ENCODE peak calls at places on chromosome 13, in five cellular contexts. T, G, S, U and W are unnamed samples. For H3K4me1, the result is how much of the 10 kb centered on the place peaks cover.

GRCh38 chr13:105446197-105446596 is 1089.3 kb downstream of the EFNB2 start:
- DNase-seq in T (no peak), S (no peak), U (no peak), G (no peak), W (no peak)

GRCh38 chr13:110176431-110176830 is 130.5 kb downstream of the COL4A1 start:
- DNase-seq in G (no peak), S (no peak), T (no peak), U (no peak), W (no peak)

GRCh38 chr13:104414771-104415170 is 1348.6 kb upstream of the SLC10A2 start:
- DNase-seq in S (no peak), U (no peak), T (no peak), G (peak), W (no peak)

GRCh38 chr13:36131215-36131930 is at the start of gene DCLK1:
- DNase-seq in T (no peak), S (peak), U (peak), G (peak), W (no peak)

GRCh38 chr13:72198967-72199601 is 332.1 kb upstream of the DACH1 start:
- DNase-seq in U (no peak), T (no peak), S (no peak), G (no peak), W (no peak)

GRCh38 chr13:64154514-64154913 is 2738.9 kb upstream of the PCDH20 start:
- DNase-seq in G (peak), U (no peak), T (peak), S (peak), W (no peak)

GRCh38 chr13:75635101-75635620 is 969 bp upstream of the LMO7 start:
- DNase-seq in T (no peak), G (peak), S (peak), U (no peak), W (no peak)

GRCh38 chr13:113423225-113424170 is 29.8 kb downstream of the ADPRHL1 start:
- DNase-seq in G (no peak), T (no peak), S (no peak), U (no peak), W (no peak)

GRCh38 chr13:63344711-63345110 is 1929.1 kb upstream of the PCDH20 start:
- DNase-seq in G (no peak), S (no peak), U (no peak), T (no peak), W (no peak)

GRCh38 chr13:93861818-93862217 is 617.7 kb downstream of the DCT start:
- DNase-seq in S (no peak), G (peak), U (no peak), T (no peak), W (no peak)

GRCh38 chr13:50200988-50201387 is 185.7 kb downstream of the KCNRG start:
- DNase-seq in U (no peak), S (no peak), G (peak), T (no peak), W (no peak)

GRCh38 chr13:103663996-103664395 is 597.8 kb upstream of the SLC10A2 start:
- DNase-seq in S (no peak), U (no peak), T (no peak), G (no peak), W (no peak)

GRCh38 chr13:46605089-46605488 is 52.1 kb downstream of the LRCH1 start:
- DNase-seq in S (no peak), G (peak), U (peak), T (no peak), W (no peak)
- H3K4me1 ChIP-seq in S (under half), G (under half), U (half or more), T (half or more), W (under half)

GRCh38 chr13:89238496-89238895 is 1567.3 kb downstream of the SLITRK5 start:
- DNase-seq in U (no peak), G (no peak), S (no peak), T (no peak), W (no peak)
- TF ChIP-seq CTCF in U (no peak), G (no peak), S (no peak), T (no peak), W (no peak)

DNA sequence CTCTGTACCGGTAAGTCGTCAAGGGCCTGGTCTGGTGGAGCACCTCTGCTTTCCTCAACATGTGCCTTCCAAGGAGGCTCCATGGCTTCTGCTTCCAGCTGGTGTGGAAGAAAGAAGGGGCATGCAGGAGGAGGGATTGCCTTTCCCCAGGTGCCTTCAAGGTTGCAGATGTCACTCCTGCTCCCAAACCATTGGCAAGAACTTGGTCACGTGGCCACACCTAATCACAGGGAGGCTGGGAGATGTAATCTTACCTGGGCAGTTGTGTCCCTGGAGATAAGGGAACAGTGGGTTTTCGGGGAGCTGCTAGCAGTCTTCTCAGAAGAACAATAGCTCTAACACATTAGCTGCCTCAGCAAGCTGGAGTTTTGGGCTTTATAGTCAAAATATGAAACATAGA is 9.7 kb upstream of the GPR18 start:
- DNase-seq in S (no peak), T (no peak), U (no peak), G (no peak), W (no peak)
- H3K4me1 ChIP-seq in S (under half), T (under half), U (under half), G (under half), W (under half)

GRCh38 chr13:112097770-112098169 is 30.8 kb downstream of the SOX1 start:
- DNase-seq in G (no peak), S (no peak), U (no peak), T (no peak), W (no peak)

GRCh38 chr13:112096959-112097358 is 30.0 kb downstream of the SOX1 start:
- DNase-seq in U (no peak), G (no peak), T (no peak), S (no peak), W (no peak)

GRCh38 chr13:112095354-112095753 is 28.4 kb downstream of the SOX1 start:
- DNase-seq in T (no peak), S (no peak), G (no peak), U (no peak), W (no peak)

DNA sequence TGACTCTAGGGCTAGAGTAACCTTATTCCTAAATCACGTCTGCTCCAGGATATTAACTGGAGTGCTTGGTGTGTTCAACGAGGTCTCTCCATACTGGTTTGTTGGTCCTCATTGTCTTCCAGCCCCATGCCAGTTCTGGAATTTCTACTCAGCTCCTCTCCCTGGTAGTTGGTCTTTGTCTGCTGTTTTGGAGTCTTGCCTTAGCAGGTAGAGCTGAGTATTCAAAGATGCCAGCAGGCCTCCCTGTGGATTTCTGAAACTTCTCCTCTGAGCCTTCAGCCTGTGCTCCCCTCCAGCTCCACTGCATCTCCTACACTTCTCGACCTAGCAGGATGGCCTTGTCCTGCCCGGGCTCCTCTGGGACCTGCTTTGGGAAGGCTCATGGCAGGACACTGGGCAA is 25.5 kb downstream of the SOX1 start:
- DNase-seq in S (no peak), G (no peak), U (no peak), T (no peak), W (no peak)
- TF ChIP-seq CTCF in S (no peak), G (no peak), U (no peak), T (no peak), W (no peak)

GRCh38 chr13:40648040-40648439 is 18.4 kb downstream of the FOXO1 start:
- DNase-seq in S (no peak), U (no peak), T (no peak), G (no peak), W (no peak)
- H3K4me1 ChIP-seq in S (half or more), U (half or more), T (under half), G (under half), W (half or more)

GRCh38 chr13:24982333-24982999 is 113.5 kb upstream of the PABPC3 start:
- DNase-seq in U (peak), S (no peak), T (no peak), G (no peak), W (no peak)
- TF ChIP-seq CTCF in U (no peak), S (no peak), T (no peak), G (no peak), W (no peak)